ENCODE peak calls at places on chromosomes 6 and 20, in six cellular contexts. One of them, this sample, is unnamed.
A peak's percentile ranks its signal among the peaks of the same experiment; 100 is the strongest.

GRCh38 chr6:42523158-42523814 is 40.5 kb upstream of the UBR2 start:
- DNase-seq in A549: no peak
- DNase-seq in lower lobe of right lung: no peak
- DNase-seq in heart left ventricle: no peak
- DNase-seq in psoas muscle: no peak
- DNase-seq in AG09309: no peak
- DNase-seq in this sample: no peak

GRCh38 chr6:56951049-56951816 is 3.7 kb upstream of the BEND6 start:
- DNase-seq in A549: no peak
- DNase-seq in heart left ventricle: no peak
- DNase-seq in AG09309: no peak
- DNase-seq in psoas muscle: no peak
- DNase-seq in lower lobe of right lung: no peak
- DNase-seq in this sample: no peak

GRCh38 chr6:152232494-152233151 is 404.5 kb downstream of the SYNE1 start:
- DNase-seq in psoas muscle: no peak
- DNase-seq in AG09309: no peak
- DNase-seq in heart left ventricle: no peak
- DNase-seq in A549: no peak
- DNase-seq in lower lobe of right lung: no peak
- DNase-seq in this sample: peak; percentile 12

GRCh38 chr20:32356935-32357868 is 929 bp upstream of the ASXL1 start:
- DNase-seq in AG09309: no peak
- DNase-seq in psoas muscle: no peak
- DNase-seq in A549: no peak
- DNase-seq in lower lobe of right lung: no peak
- DNase-seq in heart left ventricle: peak; percentile 35
- DNase-seq in this sample: no peak

GRCh38 chr20:14888172-14888571 is 550.8 kb upstream of the FLRT3 start:
- DNase-seq in lower lobe of right lung: no peak
- DNase-seq in heart left ventricle: no peak
- DNase-seq in AG09309: no peak
- DNase-seq in psoas muscle: no peak
- DNase-seq in A549: no peak
- DNase-seq in this sample: no peak

GRCh38 chr6:141677598-141678211 is 455.0 kb upstream of the GJE1 start:
- DNase-seq in psoas muscle: no peak
- DNase-seq in AG09309: no peak
- DNase-seq in heart left ventricle: no peak
- DNase-seq in lower lobe of right lung: no peak
- DNase-seq in A549: no peak
- DNase-seq in this sample: peak; percentile 12

GRCh38 chr6:122184260-122184934 is 215.1 kb upstream of the HSF2 start:
- DNase-seq in psoas muscle: no peak
- DNase-seq in A549: peak; percentile 2
- DNase-seq in AG09309: peak; percentile 4
- DNase-seq in lower lobe of right lung: no peak
- DNase-seq in heart left ventricle: no peak
- DNase-seq in this sample: no peak

GRCh38 chr20:38523697-38524096 is 51.1 kb downstream of the RALGAPB start:
- DNase-seq in A549: no peak
- DNase-seq in AG09309: peak; percentile 8
- DNase-seq in heart left ventricle: no peak
- DNase-seq in lower lobe of right lung: no peak
- DNase-seq in psoas muscle: no peak
- DNase-seq in this sample: no peak

GRCh38 chr6:136549359-136550044 is 720 bp downstream of the MAP7 start:
- DNase-seq in psoas muscle: peak; percentile 42
- DNase-seq in A549: peak; percentile 18
- DNase-seq in lower lobe of right lung: peak; percentile 50
- DNase-seq in heart left ventricle: no peak
- DNase-seq in AG09309: no peak
- DNase-seq in this sample: peak; percentile 11

GRCh38 chr20:14361509-14362179 is 24.2 kb upstream of the FLRT3 start:
- DNase-seq in psoas muscle: no peak
- DNase-seq in A549: no peak
- DNase-seq in lower lobe of right lung: no peak
- DNase-seq in heart left ventricle: no peak
- DNase-seq in AG09309: no peak
- DNase-seq in this sample: no peak

GRCh38 chr6:84422380-84422968 is 195.0 kb upstream of the CEP162 start:
- DNase-seq in heart left ventricle: peak; percentile 48
- DNase-seq in lower lobe of right lung: peak; percentile 48
- DNase-seq in AG09309: no peak
- DNase-seq in A549: peak; percentile 18
- DNase-seq in psoas muscle: peak; percentile 63
- DNase-seq in this sample: peak; percentile 91

GRCh38 chr6:120274547-120274946 is 925.0 kb upstream of the MAN1A1 start:
- DNase-seq in A549: no peak
- DNase-seq in psoas muscle: no peak
- DNase-seq in AG09309: no peak
- DNase-seq in lower lobe of right lung: no peak
- DNase-seq in heart left ventricle: no peak
- DNase-seq in this sample: no peak
- TF ChIP-seq CTCF in A549: no peak
- TF ChIP-seq CTCF in psoas muscle: no peak
- TF ChIP-seq CTCF in AG09309: no peak
- TF ChIP-seq CTCF in lower lobe of right lung: no peak
- TF ChIP-seq CTCF in heart left ventricle: no peak
- TF ChIP-seq CTCF in this sample: no peak

DNA sequence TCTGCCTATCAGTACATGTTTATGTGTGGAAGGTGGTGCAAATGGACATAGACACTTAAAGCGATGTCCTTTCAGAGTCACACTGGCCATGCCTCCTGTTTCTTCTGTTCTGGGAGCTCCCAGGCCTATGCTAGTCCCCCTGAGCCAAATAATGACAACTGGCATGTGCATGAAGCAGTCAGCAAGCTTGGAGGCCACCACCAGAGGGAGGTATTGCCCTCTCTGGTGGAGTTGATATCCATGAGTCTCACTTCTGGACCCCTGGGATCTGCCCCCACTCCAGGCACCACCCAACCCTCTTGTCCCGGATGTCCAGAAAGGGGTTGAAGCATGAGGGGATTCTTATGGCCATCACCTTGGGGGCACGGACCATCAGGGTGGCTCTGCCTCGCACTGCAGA is 172.2 kb downstream of the AIG1 start:
- DNase-seq in AG09309: no peak
- DNase-seq in heart left ventricle: no peak
- DNase-seq in A549: peak; percentile 13
- DNase-seq in psoas muscle: no peak
- DNase-seq in lower lobe of right lung: peak; percentile 50
- DNase-seq in this sample: peak; percentile 62
- TF ChIP-seq CTCF in AG09309: peak; percentile 67
- TF ChIP-seq CTCF in heart left ventricle: peak; percentile 44
- TF ChIP-seq CTCF in A549: peak; percentile 25
- TF ChIP-seq CTCF in psoas muscle: peak; percentile 20
- TF ChIP-seq CTCF in lower lobe of right lung: peak; percentile 55
- TF ChIP-seq CTCF in this sample: peak; percentile 59

DNA sequence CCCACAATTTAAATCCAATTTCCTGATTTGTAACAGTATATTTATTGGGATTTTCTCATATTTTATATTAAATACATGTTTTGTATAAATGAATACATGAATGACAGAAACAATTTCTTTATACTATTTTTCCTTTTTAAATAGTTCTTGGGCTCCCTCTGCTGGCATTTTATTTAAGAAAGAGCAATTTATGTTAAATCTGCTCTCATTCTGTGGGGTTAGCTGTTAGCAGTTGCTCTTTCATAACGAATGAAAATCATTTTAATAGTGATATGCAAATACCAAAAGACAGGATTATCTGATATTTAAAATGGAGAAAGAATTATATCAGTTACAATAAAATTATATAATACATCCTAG is 118.3 kb downstream of the RALGAPA2 start:
- DNase-seq in psoas muscle: no peak
- DNase-seq in heart left ventricle: no peak
- DNase-seq in AG09309: no peak
- DNase-seq in A549: peak; percentile 27
- DNase-seq in lower lobe of right lung: no peak
- DNase-seq in this sample: no peak
- TF ChIP-seq CTCF in psoas muscle: no peak
- TF ChIP-seq CTCF in heart left ventricle: peak; percentile 39
- TF ChIP-seq CTCF in AG09309: peak; percentile 27
- TF ChIP-seq CTCF in A549: peak; percentile 35
- TF ChIP-seq CTCF in lower lobe of right lung: no peak
- TF ChIP-seq CTCF in this sample: no peak

GRCh38 chr20:34534391-34535165 is 18.4 kb downstream of the DYNLRB1 start:
- DNase-seq in lower lobe of right lung: no peak
- DNase-seq in heart left ventricle: peak; percentile 14
- DNase-seq in psoas muscle: no peak
- DNase-seq in AG09309: no peak
- DNase-seq in A549: no peak
- DNase-seq in this sample: no peak

GRCh38 chr20:34538671-34539123 is 19.8 kb upstream of the MAP1LC3A start:
- DNase-seq in A549: no peak
- DNase-seq in lower lobe of right lung: peak; percentile 69
- DNase-seq in heart left ventricle: peak; percentile 63
- DNase-seq in psoas muscle: peak; percentile 76
- DNase-seq in AG09309: peak; percentile 40
- DNase-seq in this sample: peak; percentile 68

GRCh38 chr20:34537651-34538050 is 20.9 kb upstream of the MAP1LC3A start:
- DNase-seq in psoas muscle: no peak
- DNase-seq in A549: no peak
- DNase-seq in lower lobe of right lung: peak; percentile 33
- DNase-seq in heart left ventricle: peak; percentile 8
- DNase-seq in AG09309: no peak
- DNase-seq in this sample: no peak

GRCh38 chr20:34535301-34535840 is 19.1 kb downstream of the DYNLRB1 start:
- DNase-seq in A549: no peak
- DNase-seq in lower lobe of right lung: peak; percentile 27
- DNase-seq in AG09309: no peak
- DNase-seq in heart left ventricle: peak; percentile 18
- DNase-seq in psoas muscle: no peak
- DNase-seq in this sample: no peak

DNA sequence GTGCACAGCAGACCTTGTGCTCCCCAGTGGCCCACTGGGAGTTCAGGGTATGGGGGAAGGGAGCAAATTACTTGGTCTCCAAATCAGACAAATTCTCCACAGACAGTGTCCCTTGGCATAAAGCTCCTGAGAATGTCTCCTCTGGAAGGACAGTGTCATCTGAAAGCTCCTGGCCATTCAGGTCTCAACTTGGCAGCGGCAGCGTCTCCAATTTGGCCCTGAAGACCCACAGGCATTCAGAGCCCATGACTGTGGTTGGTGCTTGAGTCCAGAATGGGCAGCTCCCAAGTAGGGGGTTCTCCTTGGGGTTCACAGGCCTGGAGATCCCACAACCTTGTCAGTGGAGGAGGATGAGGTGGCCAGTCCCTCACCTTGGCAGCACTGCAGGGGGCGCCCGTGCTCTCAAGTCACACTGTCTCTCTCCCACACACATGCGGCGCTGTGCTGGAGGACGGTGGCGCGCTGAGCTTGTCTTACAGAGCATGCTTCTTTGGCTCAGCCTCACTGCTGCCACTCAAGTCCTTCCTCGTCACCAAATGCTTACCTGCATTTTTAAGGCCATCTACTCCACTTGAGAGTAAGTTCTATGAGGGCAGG is 20.7 kb downstream of the DYNLRB1 start:
- DNase-seq in lower lobe of right lung: peak; percentile 65
- DNase-seq in AG09309: no peak
- DNase-seq in heart left ventricle: peak; percentile 74
- DNase-seq in psoas muscle: peak; percentile 73
- DNase-seq in A549: no peak
- DNase-seq in this sample: peak; percentile 56
- TF ChIP-seq CTCF in lower lobe of right lung: peak; percentile 33
- TF ChIP-seq CTCF in AG09309: peak; percentile 43
- TF ChIP-seq CTCF in heart left ventricle: peak; percentile 58
- TF ChIP-seq CTCF in psoas muscle: peak; percentile 40
- TF ChIP-seq CTCF in A549: peak; percentile 46
- TF ChIP-seq CTCF in this sample: peak; percentile 32

GRCh38 chr6:30717129-30717844 is at the start of gene MDC1:
- DNase-seq in AG09309: peak; percentile 100
- DNase-seq in lower lobe of right lung: peak; percentile 100
- DNase-seq in heart left ventricle: peak; percentile 100
- DNase-seq in psoas muscle: peak; percentile 100
- DNase-seq in A549: peak; percentile 84
- DNase-seq in this sample: peak; percentile 96
- TF ChIP-seq CTCF in AG09309: peak; percentile 31
- TF ChIP-seq CTCF in lower lobe of right lung: peak; percentile 59
- TF ChIP-seq CTCF in heart left ventricle: peak; percentile 30
- TF ChIP-seq CTCF in psoas muscle: peak; percentile 41
- TF ChIP-seq CTCF in A549: no peak
- TF ChIP-seq CTCF in this sample: peak; percentile 11

DNA sequence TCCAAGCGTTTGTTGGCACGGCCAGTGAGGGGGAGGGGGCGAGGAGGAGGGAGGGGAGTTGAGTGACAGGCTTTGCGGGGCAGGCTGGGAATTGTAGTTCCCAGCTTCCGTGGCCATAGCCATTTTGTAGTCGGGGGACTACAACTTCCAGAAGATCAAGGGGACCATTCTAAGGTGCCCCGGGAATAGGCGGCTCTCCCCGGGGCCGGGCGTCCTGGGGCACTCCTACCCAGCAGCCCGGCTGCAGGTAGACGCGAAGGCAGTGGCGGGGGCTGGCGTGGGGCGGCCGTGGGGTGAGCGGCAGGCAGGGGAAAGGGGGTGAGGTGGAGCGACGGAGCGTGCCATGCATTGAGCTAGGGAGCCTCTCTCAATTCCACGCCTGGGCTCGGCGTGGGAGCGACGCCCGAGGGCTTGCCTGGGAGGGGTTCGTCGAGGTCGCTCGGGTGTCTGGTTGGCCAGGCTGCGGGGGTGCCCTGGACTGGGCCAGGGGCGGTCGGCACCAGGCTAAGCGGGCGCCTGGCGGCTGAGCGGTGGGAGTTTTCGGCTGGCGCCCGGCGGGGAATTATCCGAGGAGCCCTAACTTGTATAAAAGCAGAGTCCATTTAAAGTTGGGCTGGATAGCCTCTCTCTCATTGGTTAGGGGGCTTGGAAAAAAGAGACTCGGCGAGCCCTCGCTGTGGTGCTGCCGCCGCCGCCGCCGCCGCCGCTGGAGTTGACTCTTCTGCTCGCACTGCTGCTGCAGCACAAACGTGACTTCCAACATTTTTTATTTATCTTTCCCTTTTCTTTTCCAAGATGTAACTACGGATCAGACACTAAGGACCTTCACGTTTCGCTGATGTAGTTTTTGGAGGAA is at the start of gene JARID2:
- DNase-seq in lower lobe of right lung: peak; percentile 99
- DNase-seq in psoas muscle: peak; percentile 100
- DNase-seq in heart left ventricle: peak; percentile 99
- DNase-seq in A549: peak; percentile 82
- DNase-seq in AG09309: peak; percentile 95
- DNase-seq in this sample: peak; percentile 98
- TF ChIP-seq CTCF in lower lobe of right lung: no peak
- TF ChIP-seq CTCF in psoas muscle: no peak
- TF ChIP-seq CTCF in heart left ventricle: no peak
- TF ChIP-seq CTCF in A549: no peak
- TF ChIP-seq CTCF in AG09309: no peak
- TF ChIP-seq CTCF in this sample: no peak